ENCODE peak calls at places on chromosomes 4 and X, in seven cellular contexts. Z, D, N, L, Y, B and U are unnamed samples.

GRCh38 chrX:53714580-53715335 is 28.2 kb upstream of the HUWE1 start:
- DNase-seq in Z (peak), Y (no peak), N (peak), D (no peak), B (no peak), L (no peak), U (peak)

GRCh38 chrX:109859673-109860072 is 126.6 kb upstream of the ACSL4 start:
- DNase-seq in Z (no peak), L (no peak), Y (peak), N (no peak), B (no peak), D (no peak), U (no peak)

GRCh38 chr4:80685219-80685618 is 345.3 kb upstream of the BMP3 start:
- DNase-seq in Z (no peak), B (no peak), D (no peak), Y (no peak), L (no peak), N (no peak), U (no peak)

GRCh38 chrX:113741744-113742143 is 842.1 kb upstream of the HTR2C start:
- DNase-seq in L (peak), B (peak), Y (no peak), D (no peak), Z (peak), N (no peak), U (peak)

GRCh38 chr4:7196731-7197130 is 4.4 kb downstream of the SORCS2 start:
- DNase-seq in Y (no peak), B (no peak), Z (no peak), N (no peak), D (no peak), L (no peak), U (no peak)

GRCh38 chrX:123833387-123833786 is 26.5 kb upstream of the XIAP start:
- DNase-seq in B (peak), L (peak), N (peak), D (peak), Z (peak), Y (peak), U (peak)

GRCh38 chrX:48626401-48627298 is 29.4 kb downstream of the WDR13 start:
- DNase-seq in Z (no peak), L (no peak), Y (no peak), D (no peak), N (no peak), B (no peak), U (no peak)

GRCh38 chr4:73528171-73528570 is 46.6 kb downstream of the AFM start:
- DNase-seq in D (no peak), B (no peak), Y (no peak), L (no peak), N (no peak), Z (no peak), U (no peak)

GRCh38 chrX:36963069-36963808 is 44.9 kb upstream of the FAM47C start:
- DNase-seq in B (no peak), D (no peak), N (no peak), L (no peak), Y (no peak), Z (no peak), U (no peak)

GRCh38 chrX:78321809-78322208 is 5.6 kb downstream of the CYSLTR1 start:
- DNase-seq in D (no peak), L (no peak), Y (no peak), Z (no peak), B (no peak), N (no peak), U (peak)

GRCh38 chrX:148804579-148804978 is 304.2 kb downstream of the AFF2 start:
- DNase-seq in B (no peak), Y (no peak), D (no peak), L (no peak), N (no peak), Z (no peak), U (no peak)

GRCh38 chr4:1766336-1767057 is 26.6 kb upstream of the FGFR3 start:
- DNase-seq in L (peak), Y (peak), B (peak), Z (no peak), N (no peak), D (no peak), U (peak)

GRCh38 chrX:121854614-121854911 is 807.2 kb downstream of the GLUD2 start:
- DNase-seq in B (no peak), N (no peak), L (no peak), Z (no peak), Y (no peak), D (no peak), U (no peak)

GRCh38 chrX:44843318-44843702 is 511 bp upstream of the DUSP21 start:
- DNase-seq in N (no peak), B (no peak), Y (peak), D (no peak), L (no peak), Z (no peak), U (no peak)

GRCh38 chrX:133414399-133415275 is 652 bp downstream of the GPC4 start:
- DNase-seq in Y (no peak), Z (no peak), B (no peak), L (peak), D (no peak), N (no peak), U (peak)

GRCh38 chr4:22014222-22014741 is 65.7 kb upstream of the KCNIP4 start:
- DNase-seq in L (no peak), N (no peak), Y (no peak), D (no peak), Z (no peak), B (no peak), U (no peak)

GRCh38 chr4:2934077-2934812 is 29.0 kb downstream of the NOP14 start:
- DNase-seq in Z (no peak), N (no peak), B (no peak), L (no peak), D (no peak), Y (peak), U (peak)

GRCh38 chrX:53045002-53045401 is 3.6 kb upstream of the GPR173 start:
- DNase-seq in N (no peak), Y (no peak), D (no peak), Z (no peak), B (no peak), L (no peak), U (no peak)

GRCh38 chrX:132741706-132742105 is 216.7 kb downstream of the HS6ST2 start:
- DNase-seq in Z (no peak), L (no peak), N (no peak), B (no peak), Y (no peak), D (no peak), U (no peak)

GRCh38 chr4:157550028-157550427 is 329.5 kb downstream of the GRIA2 start:
- DNase-seq in N (no peak), B (no peak), Y (no peak), D (no peak), L (no peak), Z (no peak), U (no peak)

GRCh38 chrX:119132961-119133360 is 5.3 kb upstream of the KIAA1210 start:
- DNase-seq in N (no peak), D (no peak), L (no peak), B (no peak), Z (no peak), Y (no peak), U (no peak)

GRCh38 chr4:8227771-8228318 is 28.8 kb downstream of the SH3TC1 start:
- DNase-seq in D (no peak), Z (no peak), Y (no peak), N (no peak), L (no peak), B (no peak), U (no peak)

GRCh38 chr4:26176621-26177121 is 144.1 kb upstream of the RBPJ start:
- DNase-seq in Z (no peak), N (no peak), L (no peak), B (no peak), D (no peak), Y (no peak), U (no peak)

GRCh38 chrX:9390693-9391368 is 74.0 kb upstream of the TBL1X start:
- DNase-seq in N (no peak), Y (no peak), D (no peak), B (no peak), L (no peak), Z (no peak), U (no peak)

DNA sequence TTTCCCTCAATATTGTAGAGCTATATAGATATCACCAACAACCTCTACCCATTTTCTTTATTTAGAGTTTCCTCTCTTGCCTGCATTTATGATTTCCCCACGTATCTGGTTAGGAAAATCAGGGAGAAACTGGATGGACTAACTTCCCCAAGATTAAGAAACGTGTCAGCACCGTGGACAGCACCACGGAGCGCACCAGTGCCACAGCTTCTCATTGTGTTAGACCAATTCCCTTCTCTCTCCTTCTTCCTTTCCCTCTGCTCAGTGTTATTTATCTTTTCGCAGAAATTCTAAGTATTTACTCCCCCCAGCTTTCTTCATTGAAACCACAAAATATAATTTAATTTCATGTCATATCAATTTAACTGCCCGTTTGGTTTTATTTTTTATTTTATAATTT is 568.6 kb upstream of the BOD1L1 start:
- DNase-seq in N (no peak), B (no peak), Y (no peak), D (peak), Z (no peak), L (no peak), U (peak)
- TF ChIP-seq JUND in N (no peak), B (no peak), Y (no peak), D (no peak), Z (no peak), L (no peak), U (no peak)

GRCh38 chr4:128394778-128395177 is 107.2 kb upstream of the PGRMC2 start:
- DNase-seq in B (no peak), D (no peak), N (no peak), L (no peak), Y (no peak), Z (no peak), U (no peak)

GRCh38 chr4:128388352-128388630 is 100.7 kb upstream of the PGRMC2 start:
- DNase-seq in N (no peak), Z (no peak), Y (no peak), L (no peak), D (no peak), B (no peak), U (no peak)

GRCh38 chr4:128387600-128388351 is 100.2 kb upstream of the PGRMC2 start:
- DNase-seq in L (no peak), N (no peak), Y (no peak), B (no peak), Z (no peak), D (no peak), U (no peak)

GRCh38 chr4:128390475-128390996 is 102.9 kb upstream of the PGRMC2 start:
- DNase-seq in D (no peak), Y (no peak), L (no peak), B (no peak), Z (no peak), N (no peak), U (no peak)

GRCh38 chr4:128393111-128393704 is 105.6 kb upstream of the PGRMC2 start:
- DNase-seq in D (no peak), N (no peak), B (no peak), L (peak), Z (no peak), Y (no peak), U (no peak)
- TF ChIP-seq JUND in D (no peak), N (no peak), B (no peak), L (no peak), Z (no peak), Y (peak), U (no peak)

DNA sequence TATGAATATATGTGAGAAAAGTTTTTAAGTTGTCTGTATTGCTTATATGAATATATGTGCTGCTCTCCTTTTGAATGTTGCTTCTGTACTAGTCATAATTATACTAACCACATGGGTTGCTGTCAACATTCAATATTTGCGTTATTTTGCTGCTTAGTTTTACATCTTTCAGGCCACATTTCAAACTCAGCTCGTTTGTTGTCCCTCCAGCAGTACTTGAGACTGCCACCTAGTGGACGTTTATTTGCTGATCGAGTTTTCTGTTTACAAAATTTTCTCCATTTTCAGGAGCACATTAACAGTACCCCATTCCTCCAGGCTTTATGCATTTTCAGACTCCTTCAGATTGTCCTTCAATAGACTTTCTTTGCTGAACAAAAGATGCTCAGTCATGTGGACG is 75.8 kb downstream of the NUDT11 start:
- DNase-seq in Z (peak), L (peak), Y (peak), B (peak), D (no peak), N (no peak), U (no peak)
- TF ChIP-seq JUND in Z (no peak), L (no peak), Y (no peak), B (no peak), D (no peak), N (no peak), U (no peak)

GRCh38 chrX:19839770-19840254 is 47.6 kb downstream of the SH3KBP1 start:
- DNase-seq in Z (peak), D (no peak), Y (no peak), N (peak), B (no peak), L (no peak), U (no peak)
- TF ChIP-seq JUND in Z (peak), D (no peak), Y (no peak), N (no peak), B (no peak), L (no peak), U (no peak)

GRCh38 chr4:5158391-5158770 is 107.1 kb downstream of the STK32B start:
- DNase-seq in B (peak), N (no peak), Y (no peak), Z (no peak), L (no peak), D (no peak), U (no peak)
- TF ChIP-seq JUND in B (no peak), N (no peak), Y (no peak), Z (no peak), L (no peak), D (no peak), U (no peak)

DNA sequence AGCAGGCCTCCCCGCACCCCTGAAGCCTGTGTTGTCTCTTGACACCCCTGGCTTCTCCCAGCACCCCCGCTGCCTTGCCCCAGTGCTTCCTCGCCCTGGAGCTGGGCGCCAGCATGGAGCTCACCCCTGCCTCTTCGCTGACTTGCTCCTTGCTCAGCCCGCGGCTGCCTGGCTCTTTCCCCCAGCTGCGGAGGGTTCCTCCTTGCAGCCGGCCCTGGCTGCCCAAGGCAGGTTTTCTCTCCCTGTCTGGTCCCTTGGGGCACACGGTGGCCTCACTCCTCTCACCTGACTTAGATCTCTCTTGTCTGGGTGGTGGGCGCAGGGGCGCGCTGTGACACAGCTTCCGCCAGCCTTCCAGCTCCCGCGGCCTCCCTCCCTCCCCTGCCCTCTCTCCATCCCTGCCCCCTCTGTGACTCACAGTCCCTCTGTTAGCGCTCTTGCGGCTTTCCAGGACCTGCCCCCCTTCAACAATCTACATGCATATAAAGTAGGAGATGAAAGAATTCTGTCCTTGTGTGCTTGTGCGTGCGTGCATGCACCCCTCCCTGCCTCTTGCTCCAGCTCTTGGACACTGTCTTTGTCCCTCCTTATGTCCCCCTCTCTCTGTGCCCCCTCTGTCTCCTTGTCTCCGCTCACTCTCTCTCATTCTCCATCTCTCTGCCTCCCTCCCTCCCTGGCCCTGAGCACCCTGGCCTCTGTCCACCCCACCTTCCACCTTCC is 2.2 kb downstream of the PLXNB3 start:
- DNase-seq in D (no peak), N (no peak), B (peak), Z (no peak), Y (peak), L (peak), U (no peak)
- TF ChIP-seq JUND in D (no peak), N (no peak), B (no peak), Z (no peak), Y (peak), L (no peak), U (no peak)

DNA sequence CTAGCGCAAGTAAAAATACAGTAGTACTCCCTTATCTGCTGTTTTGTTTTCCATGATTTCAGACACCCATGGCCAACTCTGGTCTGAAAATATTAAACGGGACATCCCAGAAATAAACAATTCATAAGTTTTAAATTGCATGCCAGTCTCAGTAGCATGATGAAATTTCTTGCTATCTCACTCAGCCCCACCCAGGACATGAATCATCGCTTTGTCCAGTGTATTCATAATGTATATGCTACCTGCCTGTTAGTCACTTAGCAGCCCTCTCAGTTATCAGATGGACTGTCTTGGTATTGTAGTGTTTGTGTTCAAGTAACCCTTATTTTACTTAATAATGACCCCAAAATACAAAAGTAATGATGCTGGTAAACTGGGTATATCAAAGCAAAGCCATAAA is 158.2 kb upstream of the DDIT4L start:
- DNase-seq in Z (peak), B (peak), Y (no peak), L (no peak), D (no peak), N (no peak), U (no peak)
- TF ChIP-seq JUND in Z (peak), B (no peak), Y (no peak), L (peak), D (no peak), N (no peak), U (no peak)